ENCODE peak calls at places on chromosomes 16 and 17, in six cellular contexts. D is hypothalamus, Q is GM04504, B is memory B cell, N is activated T-cell treated with anti-CD3 and anti-CD28 coated beads for 24 hours, V is aorta. W is an unnamed sample.

GRCh38 chr16:85114909-85115567 is 2.8 kb upstream of the CIBAR2 start:
- DNase-seq in D (no peak), N (peak), Q (peak), V (peak), B (peak), W (no peak)

GRCh38 chr17:58032691-58033415 is 25.8 kb upstream of the SRSF1 start:
- DNase-seq in N (no peak), D (no peak), Q (no peak), V (no peak), B (no peak), W (no peak)

GRCh38 chr17:58308173-58308984 is 20.2 kb downstream of the TSPOAP1 start:
- DNase-seq in D (no peak), B (no peak), N (no peak), Q (no peak), V (no peak), W (no peak)

GRCh38 chr17:79619196-79619595 is 8.3 kb upstream of the RBFOX3 start:
- DNase-seq in B (no peak), Q (no peak), N (no peak), V (peak), D (no peak), W (no peak)

GRCh38 chr17:81502471-81503017 is 10.1 kb downstream of the ACTG1 start:
- DNase-seq in N (no peak), Q (no peak), B (no peak), V (no peak), D (no peak), W (no peak)

GRCh38 chr17:81392909-81393654 is 2.2 kb upstream of the BAHCC1 start:
- DNase-seq in V (no peak), D (no peak), Q (no peak), N (no peak), B (peak), W (no peak)

GRCh38 chr17:79950306-79950705 is 85.4 kb downstream of the TBC1D16 start:
- DNase-seq in V (peak), N (no peak), Q (no peak), B (no peak), D (no peak), W (no peak)

GRCh38 chr17:58326609-58327341 is 1.8 kb downstream of the TSPOAP1 start:
- DNase-seq in V (no peak), B (no peak), N (no peak), D (no peak), Q (no peak), W (no peak)

GRCh38 chr16:56357291-56357764 is 68.0 kb downstream of the AMFR start:
- DNase-seq in Q (peak), D (no peak), V (peak), B (no peak), N (no peak), W (no peak)

GRCh38 chr16:27787661-27788060 is 237.7 kb downstream of the KATNIP start:
- DNase-seq in D (no peak), Q (no peak), B (no peak), V (no peak), N (no peak), W (no peak)

GRCh38 chr16:71927383-71927782 is 32.1 kb downstream of the IST1 start:
- DNase-seq in B (no peak), Q (peak), D (no peak), N (no peak), V (peak), W (peak)

GRCh38 chr16:81740163-81740562 is 38.9 kb upstream of the PLCG2 start:
- DNase-seq in V (no peak), B (peak), N (no peak), D (no peak), Q (no peak), W (no peak)

GRCh38 chr17:66432558-66432957 is 130.1 kb downstream of the PRKCA start:
- DNase-seq in Q (no peak), N (no peak), D (no peak), V (no peak), B (no peak), W (no peak)

GRCh38 chr16:15639061-15639568 is 3.8 kb downstream of the MARF1 start:
- DNase-seq in V (no peak), B (no peak), D (no peak), Q (no peak), N (no peak), W (no peak)

GRCh38 chr17:27993723-27994310 is 48.7 kb upstream of the NLK start:
- DNase-seq in N (no peak), V (no peak), Q (no peak), B (no peak), D (no peak), W (no peak)

GRCh38 chr17:4986403-4986802 is 1.1 kb downstream of the CAMTA2 start:
- DNase-seq in N (no peak), D (no peak), Q (no peak), B (no peak), V (no peak), W (no peak)

GRCh38 chr17:4483012-4483840 is 15.5 kb upstream of the SPNS2 start:
- DNase-seq in B (no peak), N (no peak), V (no peak), Q (no peak), D (no peak), W (no peak)

GRCh38 chr17:57834146-57834741 is 15.6 kb downstream of the MRPS23 start:
- DNase-seq in B (no peak), N (no peak), D (no peak), Q (no peak), V (peak), W (no peak)

GRCh38 chr17:21463204-21463661 is 87.1 kb downstream of the KCNJ12 start:
- DNase-seq in B (no peak), D (no peak), V (no peak), N (no peak), Q (no peak), W (no peak)

GRCh38 chr17:28151001-28151400 is 108.5 kb downstream of the NLK start:
- DNase-seq in D (no peak), B (no peak), Q (no peak), V (no peak), N (no peak), W (no peak)

GRCh38 chr17:80884811-80885210 is 106.8 kb upstream of the CHMP6 start:
- DNase-seq in N (no peak), D (no peak), V (no peak), Q (no peak), B (no peak), W (no peak)

GRCh38 chr17:57045868-57046671 is 39.0 kb upstream of the AKAP1 start:
- DNase-seq in V (peak), B (peak), D (no peak), N (no peak), Q (no peak), W (no peak)

GRCh38 chr16:69823831-69824563 is 61.9 kb downstream of the WWP2 start:
- DNase-seq in Q (no peak), N (no peak), V (no peak), B (peak), D (no peak), W (no peak)

GRCh38 chr17:17295141-17295540 is 8.0 kb upstream of the NT5M start:
- DNase-seq in B (no peak), N (no peak), V (no peak), Q (no peak), D (no peak), W (no peak)

GRCh38 chr16:72924487-72924886 is 123.4 kb downstream of the ZFHX3 start:
- DNase-seq in B (no peak), D (no peak), V (no peak), Q (no peak), N (no peak), W (no peak)

GRCh38 chr17:50356892-50357510 is 11.1 kb downstream of the XYLT2 start:
- DNase-seq in D (no peak), V (no peak), N (no peak), B (no peak), Q (no peak), W (no peak)

GRCh38 chr16:68719993-68720489 is 17.1 kb upstream of the CDH1 start:
- DNase-seq in V (no peak), N (peak), Q (no peak), D (no peak), B (no peak), W (no peak)

GRCh38 chr16:48295493-48296281 is 48.3 kb upstream of the ABCC11 start:
- DNase-seq in V (no peak), B (no peak), D (no peak), Q (no peak), N (no peak), W (no peak)

GRCh38 chr16:24273511-24273910 is 17.4 kb downstream of the CACNG3 start:
- DNase-seq in B (no peak), N (no peak), Q (no peak), D (no peak), V (no peak), W (no peak)

GRCh38 chr17:2844386-2844785 is 48.1 kb downstream of the RAP1GAP2 start:
- DNase-seq in B (no peak), V (no peak), N (no peak), D (no peak), Q (no peak), W (no peak)

GRCh38 chr16:31709181-31709580 is 164.4 kb upstream of the ZNF267 start:
- DNase-seq in Q (no peak), N (no peak), B (no peak), D (no peak), V (no peak), W (no peak)

GRCh38 chr17:229945-230235 is 48.4 kb upstream of the DOC2B start:
- DNase-seq in D (no peak), N (no peak), B (no peak), Q (no peak), V (no peak), W (no peak)

W was measured in AG04449.